ENCODE peak calls at places on chromosome 17, in five cellular contexts. K is left ventricle myocardium inferior, I is fibroblast of pulmonary artery, S is fibroblast of the aortic adventitia, A is AG04450. R is an unnamed sample.

GRCh38 chr17:41734139-41734948 is at the start of gene HAP1:
- DNase-seq in I (peak; percentile 21), A (no peak), K (no peak), S (peak; percentile 13), R (no peak)

GRCh38 chr17:36657763-36658490 is 56.5 kb downstream of the MRM1 start:
- DNase-seq in A (no peak), S (no peak), I (peak; percentile 10), K (no peak), R (no peak)

GRCh38 chr17:79750650-79751545 is 20.2 kb downstream of the ENPP7 start:
- DNase-seq in S (no peak), I (no peak), K (no peak), A (no peak), R (no peak)

GRCh38 chr17:43917348-43918025 is 10.2 kb upstream of the MPP2 start:
- DNase-seq in S (peak; percentile 19), I (peak; percentile 42), A (no peak), K (peak; percentile 43), R (no peak)

GRCh38 chr17:2776589-2777241 is 19.5 kb upstream of the RAP1GAP2 start:
- DNase-seq in K (no peak), S (no peak), A (no peak), I (no peak), R (no peak)

GRCh38 chr17:75182569-75183436 is at the start of gene SUMO2:
- DNase-seq in K (peak; percentile 95), I (peak; percentile 97), S (peak; percentile 94), A (peak; percentile 89), R (peak; percentile 71)

GRCh38 chr17:63277629-63278028 is 168.5 kb downstream of the CYB561 start:
- DNase-seq in I (peak; percentile 24), K (no peak), S (peak; percentile 59), A (no peak), R (no peak)

GRCh38 chr17:48048321-48049140 is at the start of gene NFE2L1:
- DNase-seq in A (peak; percentile 72), S (peak; percentile 94), I (peak; percentile 94), K (peak; percentile 94), R (peak; percentile 59)

GRCh38 chr17:27756467-27757371 is 43.6 kb downstream of the NOS2 start:
- DNase-seq in K (no peak), I (peak; percentile 72), A (peak; percentile 11), S (peak; percentile 64), R (no peak)

GRCh38 chr17:19937522-19937921 is 40.1 kb downstream of the AKAP10 start:
- DNase-seq in K (no peak), S (no peak), A (no peak), I (peak; percentile 41), R (no peak)

GRCh38 chr17:18141210-18141803 is 32.8 kb downstream of the MYO15A start:
- DNase-seq in K (no peak), S (peak; percentile 74), A (no peak), I (peak; percentile 70), R (peak; percentile 29)

GRCh38 chr17:61235821-61236197 is 163.8 kb upstream of the TBX2 start:
- DNase-seq in K (no peak), S (peak; percentile 35), I (peak; percentile 50), A (no peak), R (no peak)

GRCh38 chr17:30232015-30232821 is 3.3 kb downstream of the SLC6A4 start:
- DNase-seq in A (no peak), I (no peak), K (no peak), S (no peak), R (no peak)

GRCh38 chr17:2749784-2750181 is 331 bp upstream of the CCDC92B start:
- DNase-seq in K (peak; percentile 67), A (peak; percentile 8), S (peak; percentile 65), I (peak; percentile 78), R (peak; percentile 15)

GRCh38 chr17:21375757-21376584 is at the start of gene KCNJ12:
- DNase-seq in I (no peak), A (no peak), S (no peak), K (peak; percentile 52), R (no peak)

GRCh38 chr17:34257299-34257985 is 2.4 kb downstream of the CCL2 start:
- DNase-seq in I (peak; percentile 73), S (peak; percentile 36), K (no peak), A (no peak), R (no peak)

GRCh38 chr17:49523706-49524472 is 28.8 kb downstream of the NGFR start:
- DNase-seq in S (no peak), I (no peak), K (no peak), A (no peak), R (no peak)

GRCh38 chr17:61475726-61476125 is 23.5 kb downstream of the TBX4 start:
- DNase-seq in S (peak; percentile 16), K (no peak), I (peak; percentile 20), A (no peak), R (no peak)

GRCh38 chr17:9256944-9257629 is 235.8 kb downstream of the NTN1 start:
- DNase-seq in I (no peak), K (no peak), A (no peak), S (no peak), R (no peak)

GRCh38 chr17:57622886-57623433 is 122.1 kb downstream of the CCDC182 start:
- DNase-seq in I (peak; percentile 56), A (no peak), S (peak; percentile 24), K (no peak), R (no peak)

GRCh38 chr17:58694302-58694701 is 1.9 kb downstream of the RAD51C start:
- DNase-seq in S (no peak), A (no peak), I (no peak), K (no peak), R (no peak)

GRCh38 chr17:52136173-52136572 is 22.3 kb downstream of the CA10 start:
- DNase-seq in S (no peak), I (no peak), K (no peak), A (no peak), R (no peak)

GRCh38 chr17:6507535-6507934 is 48.8 kb downstream of the PITPNM3 start:
- DNase-seq in I (peak; percentile 87), K (no peak), S (peak; percentile 88), A (peak; percentile 47), R (peak; percentile 20)

GRCh38 chr17:73585583-73585982 is 58.7 kb downstream of the SDK2 start:
- DNase-seq in A (no peak), S (no peak), K (no peak), I (no peak), R (no peak)
- TF ChIP-seq CTCF in A (no peak), S (no peak), K (no peak), I (no peak), R (no peak)

GRCh38 chr17:81702934-81703746 is at the start of gene MRPL12:
- DNase-seq in K (peak; percentile 94), A (peak; percentile 58), I (peak; percentile 94), S (peak; percentile 90), R (peak; percentile 77)
- TF ChIP-seq CTCF in K (no peak), A (no peak), I (no peak), S (peak; percentile 28), R (no peak)

GRCh38 chr17:32264140-32264799 is 1.4 kb upstream of the RHBDL3 start:
- DNase-seq in K (no peak), A (no peak), I (no peak), S (no peak), R (no peak)
- TF ChIP-seq CTCF in K (no peak), A (peak; percentile 23), I (peak; percentile 10), S (peak; percentile 23), R (no peak)

DNA sequence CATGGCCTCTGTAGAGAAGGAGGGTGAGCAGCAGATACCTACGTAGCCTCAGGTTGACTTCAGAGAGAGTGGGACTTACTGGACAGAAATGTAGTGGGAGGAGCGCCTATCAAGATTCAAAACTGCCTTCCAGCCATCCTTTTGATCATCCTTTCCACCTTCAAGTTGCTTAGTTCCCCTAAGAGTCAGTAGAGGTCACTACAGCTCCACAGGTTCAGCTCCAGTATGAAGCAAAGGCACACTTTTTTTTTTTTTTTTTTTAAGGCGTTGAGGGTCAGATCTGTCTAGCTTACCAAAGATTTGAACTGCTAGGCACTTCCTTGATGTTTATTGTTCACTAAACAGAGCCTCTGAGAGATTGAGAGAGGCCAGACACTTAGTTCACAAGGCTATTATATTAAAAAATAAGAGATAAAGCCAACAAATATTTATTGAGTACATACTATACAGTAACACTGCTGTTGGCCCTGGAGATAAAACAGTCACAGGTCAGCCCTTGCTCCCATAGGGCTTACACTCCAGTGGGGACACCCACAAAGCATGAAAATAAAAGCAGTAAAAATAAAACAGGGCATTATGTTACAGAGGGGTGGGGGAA is 3.1 kb downstream of the RNF227 start:
- DNase-seq in A (peak; percentile 64), I (peak; percentile 86), K (no peak), S (peak; percentile 89), R (peak; percentile 59)
- TF ChIP-seq CTCF in A (peak; percentile 84), I (peak; percentile 77), K (peak; percentile 82), S (peak; percentile 80), R (peak; percentile 75)

R was measured in HFF-Myc.